ENCODE peak calls at places on chromosomes 7 and 10, in four cellular contexts. One of them, this sample, is unnamed.

GRCh38 chr10:132634241-132634946 is 96.8 kb downstream of the INPP5A start:
- DNase-seq in HCT116: no peak
- DNase-seq in aorta: no peak
- DNase-seq in effector CD4-positive, alpha-beta T cell: no peak
- DNase-seq in this sample: no peak

GRCh38 chr7:105791926-105792325 is 84.5 kb downstream of the ATXN7L1 start:
- DNase-seq in effector CD4-positive, alpha-beta T cell: no peak
- DNase-seq in HCT116: no peak
- DNase-seq in aorta: no peak
- DNase-seq in this sample: no peak

GRCh38 chr7:55641273-55641691 is 69.0 kb upstream of the VOPP1 start:
- DNase-seq in aorta: no peak
- DNase-seq in effector CD4-positive, alpha-beta T cell: peak
- DNase-seq in HCT116: peak
- DNase-seq in this sample: peak

GRCh38 chr10:119413738-119414611 is 128.5 kb downstream of the RGS10 start:
- DNase-seq in effector CD4-positive, alpha-beta T cell: no peak
- DNase-seq in HCT116: no peak
- DNase-seq in aorta: no peak
- DNase-seq in this sample: no peak

GRCh38 chr7:17546206-17546998 is 247.9 kb downstream of the AHR start:
- DNase-seq in HCT116: no peak
- DNase-seq in effector CD4-positive, alpha-beta T cell: no peak
- DNase-seq in aorta: no peak
- DNase-seq in this sample: no peak

GRCh38 chr7:39589323-39590111 is 23.3 kb downstream of the YAE1 start:
- DNase-seq in HCT116: peak
- DNase-seq in aorta: no peak
- DNase-seq in effector CD4-positive, alpha-beta T cell: peak
- DNase-seq in this sample: peak

GRCh38 chr10:71278691-71279588 is 40.1 kb upstream of the SLC29A3 start:
- DNase-seq in effector CD4-positive, alpha-beta T cell: no peak
- DNase-seq in aorta: no peak
- DNase-seq in HCT116: no peak
- DNase-seq in this sample: no peak

GRCh38 chr7:103989785-103990775 is 622 bp upstream of the RELN start:
- DNase-seq in HCT116: no peak
- DNase-seq in aorta: no peak
- DNase-seq in effector CD4-positive, alpha-beta T cell: no peak
- DNase-seq in this sample: no peak

GRCh38 chr7:50751136-50751535 is 31.6 kb downstream of the GRB10 start:
- DNase-seq in effector CD4-positive, alpha-beta T cell: no peak
- DNase-seq in aorta: no peak
- DNase-seq in HCT116: no peak
- DNase-seq in this sample: no peak

This sample was measured in epithelial cell of prostate.